ENCODE peak calls at places on chromosomes 12 and 14, in nine cellular contexts. W is left lung, J is IMR-90, K is psoas muscle, M is neuronal stem cell, P is cardiac muscle cell, A is right lobe of liver, E is thoracic aorta, C is HCT116. L is an unnamed sample.
A peak's percentile ranks its signal among the peaks of the same experiment; 100 is the strongest.

GRCh38 chr14:101491841-101492240 is 69.5 kb upstream of the DIO3 start:
- DNase-seq in W (no peak), J (no peak), K (no peak), M (no peak), P (no peak), A (no peak), E (no peak), C (no peak), L (peak; percentile 38)

GRCh38 chr12:93199831-93200236 is 177.9 kb upstream of the NUDT4 start:
- DNase-seq in W (no peak), J (peak; percentile 56), K (no peak), M (no peak), P (peak; percentile 68), A (no peak), E (no peak), C (no peak), L (no peak)

GRCh38 chr12:14111230-14111865 is 129.9 kb upstream of the GRIN2B start:
- DNase-seq in W (no peak), J (no peak), K (no peak), M (no peak), P (no peak), A (no peak), E (no peak), C (peak; percentile 31), L (no peak)

GRCh38 chr14:103679351-103679750 is 35.9 kb downstream of the XRCC3 start:
- DNase-seq in W (no peak), J (no peak), K (no peak), M (no peak), P (peak; percentile 38), A (peak; percentile 56), E (no peak), C (peak; percentile 3), L (no peak)

GRCh38 chr12:39905152-39905551 is 200.7 kb downstream of the SLC2A13 start:
- DNase-seq in W (no peak), J (peak; percentile 22), K (peak; percentile 60), M (no peak), P (peak; percentile 60), A (no peak), E (no peak), C (no peak), L (peak; percentile 71)

GRCh38 chr12:120260607-120261006 is 4.9 kb downstream of the PXN start:
- DNase-seq in W (no peak), J (no peak), K (no peak), M (no peak), P (no peak), A (no peak), E (no peak), C (no peak), L (no peak)

GRCh38 chr14:38866461-38866860 is 236.6 kb downstream of the SEC23A start:
- DNase-seq in W (no peak), J (no peak), K (no peak), M (no peak), P (no peak), A (no peak), E (no peak), C (no peak), L (no peak)

GRCh38 chr12:89319111-89319510 is 33.2 kb downstream of the DUSP6 start:
- DNase-seq in W (no peak), J (no peak), K (peak; percentile 17), M (no peak), P (peak; percentile 75), A (no peak), E (no peak), C (no peak), L (peak; percentile 37)

GRCh38 chr14:71321556-71322315 is 414.5 kb downstream of the PCNX1 start:
- DNase-seq in W (no peak), J (peak; percentile 63), K (no peak), M (peak; percentile 44), P (peak; percentile 60), A (no peak), E (no peak), C (peak; percentile 65), L (peak; percentile 55)

GRCh38 chr14:51603495-51603894 is 48.2 kb upstream of the FRMD6 start:
- DNase-seq in W (no peak), J (no peak), K (no peak), M (no peak), P (peak; percentile 77), A (no peak), E (no peak), C (no peak), L (no peak)

GRCh38 chr12:96177013-96177412 is 17.2 kb upstream of the ELK3 start:
- DNase-seq in W (no peak), J (peak; percentile 82), K (no peak), M (no peak), P (peak; percentile 36), A (no peak), E (no peak), C (no peak), L (no peak)

GRCh38 chr14:86221755-86222154 is 691.8 kb downstream of the FLRT2 start:
- DNase-seq in W (no peak), J (peak; percentile 50), K (no peak), M (no peak), P (no peak), A (no peak), E (no peak), C (no peak), L (no peak)

GRCh38 chr12:2179058-2179457 is 126.3 kb downstream of the CACNA1C start:
- DNase-seq in W (no peak), J (no peak), K (no peak), M (no peak), P (peak; percentile 37), A (no peak), E (no peak), C (no peak), L (no peak)

DNA sequence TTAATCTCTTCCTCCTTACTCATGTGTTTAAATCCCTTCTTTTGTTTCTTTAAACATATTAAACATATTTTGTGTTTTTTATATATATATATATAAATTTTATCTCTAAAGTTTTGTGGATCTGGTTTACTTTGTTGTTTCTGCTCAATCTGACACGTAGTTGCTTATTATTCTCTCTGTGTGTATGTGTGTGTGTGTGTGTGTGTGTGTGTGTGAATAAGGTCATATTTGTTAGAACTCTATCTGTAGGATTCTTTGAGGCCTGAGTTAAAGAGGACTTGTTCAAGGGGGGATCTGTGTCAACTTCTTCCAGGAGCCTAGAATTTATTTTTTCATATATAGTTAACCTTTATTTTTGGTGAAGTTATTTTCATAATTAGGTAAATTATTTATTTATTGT is 2.7 kb downstream of the GPR65 start:
- DNase-seq in W (no peak), J (no peak), K (no peak), M (no peak), P (no peak), A (no peak), E (no peak), C (no peak), L (no peak)
- H3K4me1 ChIP-seq in W (no peaks in the 10 kb centered on the region), J (no peaks in the 10 kb centered on the region), K (no peaks in the 10 kb centered on the region), M (no peaks in the 10 kb centered on the region), P (no peaks in the 10 kb centered on the region), A (no peaks in the 10 kb centered on the region), E (no peaks in the 10 kb centered on the region), C (no peaks in the 10 kb centered on the region), L (no peaks in the 10 kb centered on the region)

GRCh38 chr12:122087431-122088180 is 9.1 kb downstream of the MLXIP start:
- DNase-seq in W (no peak), J (no peak), K (peak; percentile 39), M (no peak), P (no peak), A (no peak), E (no peak), C (no peak), L (no peak)
- H3K27ac ChIP-seq in W (no peak overlapping the region), J (no peak overlapping the region), K (peak overlapping the region; percentile 92), M (no peak overlapping the region), P (no peak overlapping the region), A (no peak overlapping the region), E (peak overlapping the region; percentile 16), C (no peak overlapping the region), L (peak overlapping the region; percentile 58)

DNA sequence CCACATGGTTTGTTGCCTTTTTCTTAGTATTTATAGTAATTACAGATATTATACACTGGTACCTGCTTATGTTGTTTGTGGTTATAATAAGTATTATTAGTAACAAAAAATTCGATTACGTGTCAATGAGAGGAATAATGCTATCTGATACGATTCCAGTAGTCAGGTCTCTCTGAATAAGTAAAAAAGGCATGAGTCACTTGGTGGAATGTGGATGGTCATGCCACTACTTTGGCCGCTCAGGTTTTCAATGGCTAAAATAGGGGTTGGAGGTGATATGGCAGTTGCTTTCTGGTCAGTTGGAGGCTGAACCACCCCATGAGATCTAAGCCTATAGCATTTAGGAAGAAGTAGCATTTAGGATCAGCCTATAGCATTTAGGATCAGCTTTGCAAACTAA is 255.9 kb downstream of the NPAS3 start:
- DNase-seq in W (no peak), J (no peak), K (no peak), M (no peak), P (no peak), A (no peak), E (no peak), C (no peak), L (no peak)
- H3K4me1 ChIP-seq in W (no peaks in the 10 kb centered on the region), J (no peaks in the 10 kb centered on the region), K (no peaks in the 10 kb centered on the region), M (no peaks in the 10 kb centered on the region), P (no peaks in the 10 kb centered on the region), A (no peaks in the 10 kb centered on the region), E (no peaks in the 10 kb centered on the region), C (no peaks in the 10 kb centered on the region), L (no peaks in the 10 kb centered on the region)

GRCh38 chr14:74301594-74302159 is 1.1 kb downstream of the ABCD4 start:
- DNase-seq in W (no peak), J (no peak), K (no peak), M (no peak), P (no peak), A (no peak), E (no peak), C (no peak), L (no peak)

GRCh38 chr14:74308695-74309094 is 6.0 kb upstream of the ABCD4 start:
- DNase-seq in W (no peak), J (no peak), K (no peak), M (no peak), P (no peak), A (no peak), E (no peak), C (no peak), L (no peak)

GRCh38 chr14:74299061-74299545 is 3.6 kb downstream of the ABCD4 start:
- DNase-seq in W (no peak), J (peak; percentile 34), K (peak; percentile 37), M (peak; percentile 27), P (peak; percentile 52), A (no peak), E (no peak), C (peak; percentile 22), L (no peak)

GRCh38 chr14:74302160-74302628 is 540 bp downstream of the ABCD4 start:
- DNase-seq in W (no peak), J (peak; percentile 56), K (no peak), M (no peak), P (peak; percentile 62), A (no peak), E (no peak), C (no peak), L (no peak)

GRCh38 chr14:74302634-74303569 is at the start of gene ABCD4:
- DNase-seq in W (peak; percentile 97), J (peak; percentile 87), K (peak; percentile 94), M (peak; percentile 90), P (peak; percentile 93), A (peak; percentile 95), E (peak; percentile 83), C (peak; percentile 89), L (peak; percentile 90)
- H3K27ac ChIP-seq in W (peak within 1 kb of the TSS; percentile 86), J (peak within 1 kb of the TSS; percentile 76), K (peak within 1 kb of the TSS; percentile 86), M (peak within 1 kb of the TSS; percentile 72), P (peak within 1 kb of the TSS; percentile 92), A (peak within 1 kb of the TSS; percentile 86), E (peak within 1 kb of the TSS; percentile 81), C (peak within 1 kb of the TSS; percentile 78), L (peak within 1 kb of the TSS; percentile 85)

GRCh38 chr12:124392271-124392990 is 97.5 kb downstream of the RFLNA start:
- DNase-seq in W (peak; percentile 86), J (peak; percentile 45), K (peak; percentile 60), M (no peak), P (no peak), A (no peak), E (no peak), C (peak; percentile 55), L (no peak)
- H3K4me1 ChIP-seq in W (peaks cover 53% of the 10 kb centered on the region), J (peaks cover 41% of the 10 kb centered on the region), K (peaks cover 58% of the 10 kb centered on the region), M (peaks cover 26% of the 10 kb centered on the region), P (peaks cover 11% of the 10 kb centered on the region), A (peaks cover 57% of the 10 kb centered on the region), E (peaks cover 64% of the 10 kb centered on the region), C (peaks cover 91% of the 10 kb centered on the region), L (peaks cover 12% of the 10 kb centered on the region)